ENCODE peak calls at places on chromosomes 1 and 21, in nine cellular contexts. One of them, this sample, is unnamed.

GRCh38 chr1:90012305-90012704 is 17.4 kb downstream of the ZNF326 start:
- DNase-seq in substantia nigra: no peak
- DNase-seq in MV-4-11: peak
- DNase-seq in activated gamma-delta T cell treated with Interleukin-2 at 50 U/mL for 16 hours: no peak
- DNase-seq in NT2/D1: no peak
- DNase-seq in 8988T: no peak
- DNase-seq in HepG2: no peak
- DNase-seq in CD8-positive, alpha-beta T cell: no peak
- DNase-seq in Right ventricle myocardium inferior: no peak
- DNase-seq in this sample: no peak

GRCh38 chr1:34267326-34267725 is 90.6 kb downstream of the C1orf94 start:
- DNase-seq in substantia nigra: no peak
- DNase-seq in MV-4-11: no peak
- DNase-seq in activated gamma-delta T cell treated with Interleukin-2 at 50 U/mL for 16 hours: no peak
- DNase-seq in NT2/D1: no peak
- DNase-seq in 8988T: no peak
- DNase-seq in HepG2: no peak
- DNase-seq in CD8-positive, alpha-beta T cell: no peak
- DNase-seq in Right ventricle myocardium inferior: no peak
- DNase-seq in this sample: no peak

GRCh38 chr21:32334980-32335471 is 36.4 kb downstream of the MRAP start:
- DNase-seq in substantia nigra: peak
- DNase-seq in MV-4-11: no peak
- DNase-seq in activated gamma-delta T cell treated with Interleukin-2 at 50 U/mL for 16 hours: no peak
- DNase-seq in NT2/D1: no peak
- DNase-seq in 8988T: no peak
- DNase-seq in HepG2: no peak
- DNase-seq in CD8-positive, alpha-beta T cell: no peak
- DNase-seq in Right ventricle myocardium inferior: no peak
- DNase-seq in this sample: no peak

GRCh38 chr1:171252482-171252881 is 4.2 kb downstream of the FMO1 start:
- DNase-seq in substantia nigra: no peak
- DNase-seq in MV-4-11: peak
- DNase-seq in activated gamma-delta T cell treated with Interleukin-2 at 50 U/mL for 16 hours: no peak
- DNase-seq in NT2/D1: no peak
- DNase-seq in 8988T: no peak
- DNase-seq in HepG2: no peak
- DNase-seq in CD8-positive, alpha-beta T cell: no peak
- DNase-seq in Right ventricle myocardium inferior: no peak
- DNase-seq in this sample: no peak

GRCh38 chr1:15479654-15480347 is 3.9 kb downstream of the CELA2B start:
- DNase-seq in substantia nigra: no peak
- DNase-seq in MV-4-11: no peak
- DNase-seq in activated gamma-delta T cell treated with Interleukin-2 at 50 U/mL for 16 hours: no peak
- DNase-seq in NT2/D1: no peak
- DNase-seq in 8988T: no peak
- DNase-seq in HepG2: no peak
- DNase-seq in CD8-positive, alpha-beta T cell: no peak
- DNase-seq in Right ventricle myocardium inferior: no peak
- DNase-seq in this sample: no peak

GRCh38 chr1:68331117-68331865 is 99.0 kb upstream of the WLS start:
- DNase-seq in substantia nigra: no peak
- DNase-seq in MV-4-11: peak
- DNase-seq in activated gamma-delta T cell treated with Interleukin-2 at 50 U/mL for 16 hours: no peak
- DNase-seq in NT2/D1: no peak
- DNase-seq in 8988T: no peak
- DNase-seq in HepG2: no peak
- DNase-seq in CD8-positive, alpha-beta T cell: no peak
- DNase-seq in Right ventricle myocardium inferior: no peak
- DNase-seq in this sample: peak

GRCh38 chr1:209723761-209724693 is 19.4 kb downstream of the HSD11B1 start:
- DNase-seq in substantia nigra: no peak
- DNase-seq in MV-4-11: no peak
- DNase-seq in activated gamma-delta T cell treated with Interleukin-2 at 50 U/mL for 16 hours: no peak
- DNase-seq in NT2/D1: no peak
- DNase-seq in 8988T: no peak
- DNase-seq in HepG2: no peak
- DNase-seq in CD8-positive, alpha-beta T cell: no peak
- DNase-seq in Right ventricle myocardium inferior: no peak
- DNase-seq in this sample: no peak

GRCh38 chr1:100213141-100213540 is 35.1 kb upstream of the LRRC39 start:
- DNase-seq in substantia nigra: no peak
- DNase-seq in MV-4-11: no peak
- DNase-seq in activated gamma-delta T cell treated with Interleukin-2 at 50 U/mL for 16 hours: no peak
- DNase-seq in NT2/D1: no peak
- DNase-seq in 8988T: no peak
- DNase-seq in HepG2: no peak
- DNase-seq in CD8-positive, alpha-beta T cell: no peak
- DNase-seq in Right ventricle myocardium inferior: no peak
- DNase-seq in this sample: no peak

GRCh38 chr1:207049974-207050391 is 1.0 kb downstream of the YOD1 start:
- DNase-seq in substantia nigra: no peak
- DNase-seq in MV-4-11: peak
- DNase-seq in activated gamma-delta T cell treated with Interleukin-2 at 50 U/mL for 16 hours: peak
- DNase-seq in NT2/D1: peak
- DNase-seq in 8988T: no peak
- DNase-seq in HepG2: peak
- DNase-seq in CD8-positive, alpha-beta T cell: peak
- DNase-seq in Right ventricle myocardium inferior: no peak
- DNase-seq in this sample: no peak

GRCh38 chr1:228030451-228031201 is 23.8 kb downstream of the WNT3A start:
- DNase-seq in substantia nigra: no peak
- DNase-seq in MV-4-11: no peak
- DNase-seq in activated gamma-delta T cell treated with Interleukin-2 at 50 U/mL for 16 hours: no peak
- DNase-seq in NT2/D1: no peak
- DNase-seq in 8988T: no peak
- DNase-seq in HepG2: no peak
- DNase-seq in CD8-positive, alpha-beta T cell: no peak
- DNase-seq in Right ventricle myocardium inferior: no peak
- DNase-seq in this sample: no peak

GRCh38 chr1:1196431-1197187 is 9.8 kb downstream of the TNFRSF18 start:
- DNase-seq in substantia nigra: no peak
- DNase-seq in MV-4-11: no peak
- DNase-seq in activated gamma-delta T cell treated with Interleukin-2 at 50 U/mL for 16 hours: no peak
- DNase-seq in NT2/D1: no peak
- DNase-seq in 8988T: no peak
- DNase-seq in HepG2: no peak
- DNase-seq in CD8-positive, alpha-beta T cell: no peak
- DNase-seq in Right ventricle myocardium inferior: peak
- DNase-seq in this sample: no peak

GRCh38 chr1:37128091-37128490 is 93.8 kb upstream of the GRIK3 start:
- DNase-seq in substantia nigra: no peak
- DNase-seq in MV-4-11: no peak
- DNase-seq in activated gamma-delta T cell treated with Interleukin-2 at 50 U/mL for 16 hours: no peak
- DNase-seq in NT2/D1: no peak
- DNase-seq in 8988T: no peak
- DNase-seq in HepG2: no peak
- DNase-seq in CD8-positive, alpha-beta T cell: no peak
- DNase-seq in Right ventricle myocardium inferior: no peak
- DNase-seq in this sample: no peak

GRCh38 chr1:167713330-167714081 is 8.3 kb upstream of the MPZL1 start:
- DNase-seq in substantia nigra: no peak
- DNase-seq in MV-4-11: peak
- DNase-seq in activated gamma-delta T cell treated with Interleukin-2 at 50 U/mL for 16 hours: no peak
- DNase-seq in NT2/D1: no peak
- DNase-seq in 8988T: no peak
- DNase-seq in HepG2: no peak
- DNase-seq in CD8-positive, alpha-beta T cell: no peak
- DNase-seq in Right ventricle myocardium inferior: no peak
- DNase-seq in this sample: no peak

GRCh38 chr21:15057290-15057689 is 7.5 kb downstream of the NRIP1 start:
- DNase-seq in substantia nigra: no peak
- DNase-seq in MV-4-11: no peak
- DNase-seq in activated gamma-delta T cell treated with Interleukin-2 at 50 U/mL for 16 hours: no peak
- DNase-seq in NT2/D1: no peak
- DNase-seq in 8988T: no peak
- DNase-seq in HepG2: no peak
- DNase-seq in CD8-positive, alpha-beta T cell: no peak
- DNase-seq in Right ventricle myocardium inferior: no peak
- DNase-seq in this sample: no peak

GRCh38 chr1:235633220-235633540 is 16.4 kb downstream of the GNG4 start:
- DNase-seq in substantia nigra: no peak
- DNase-seq in MV-4-11: no peak
- DNase-seq in activated gamma-delta T cell treated with Interleukin-2 at 50 U/mL for 16 hours: no peak
- DNase-seq in NT2/D1: no peak
- DNase-seq in 8988T: no peak
- DNase-seq in HepG2: no peak
- DNase-seq in CD8-positive, alpha-beta T cell: no peak
- DNase-seq in Right ventricle myocardium inferior: no peak
- DNase-seq in this sample: no peak

GRCh38 chr1:53128401-53128800 is 14.0 kb downstream of the SLC1A7 start:
- DNase-seq in substantia nigra: no peak
- DNase-seq in MV-4-11: no peak
- DNase-seq in activated gamma-delta T cell treated with Interleukin-2 at 50 U/mL for 16 hours: no peak
- DNase-seq in NT2/D1: no peak
- DNase-seq in 8988T: no peak
- DNase-seq in HepG2: no peak
- DNase-seq in CD8-positive, alpha-beta T cell: no peak
- DNase-seq in Right ventricle myocardium inferior: no peak
- DNase-seq in this sample: no peak

GRCh38 chr1:39205102-39205780 is 746 bp downstream of the MACF1 start:
- DNase-seq in substantia nigra: peak
- DNase-seq in MV-4-11: peak
- DNase-seq in activated gamma-delta T cell treated with Interleukin-2 at 50 U/mL for 16 hours: peak
- DNase-seq in NT2/D1: no peak
- DNase-seq in 8988T: no peak
- DNase-seq in HepG2: no peak
- DNase-seq in CD8-positive, alpha-beta T cell: peak
- DNase-seq in Right ventricle myocardium inferior: no peak
- DNase-seq in this sample: no peak

GRCh38 chr1:28246427-28246832 is 10.5 kb downstream of the ATP5IF1 start:
- DNase-seq in substantia nigra: no peak
- DNase-seq in MV-4-11: peak
- DNase-seq in activated gamma-delta T cell treated with Interleukin-2 at 50 U/mL for 16 hours: peak
- DNase-seq in NT2/D1: no peak
- DNase-seq in 8988T: no peak
- DNase-seq in HepG2: peak
- DNase-seq in CD8-positive, alpha-beta T cell: peak
- DNase-seq in Right ventricle myocardium inferior: no peak
- DNase-seq in this sample: no peak

This sample was measured in pulmonary artery endothelial cell.